ENCODE peak calls at places on chromosomes 12 and 14, in four cellular contexts. F is uterus, H is psoas muscle, G is IMR-90. M is an unnamed sample.

GRCh38 chr12:75048763-75049162 is 160.9 kb downstream of the KCNC2 start:
- DNase-seq in F (no peak), H (no peak), G (no peak), M (no peak)

GRCh38 chr14:91521058-91521721 is 11.1 kb upstream of the PPP4R3A start:
- DNase-seq in F (no peak), H (no peak), G (no peak), M (no peak)

GRCh38 chr12:117002040-117002832 is 91.5 kb downstream of the FBXW8 start:
- DNase-seq in F (no peak), H (no peak), G (peak; percentile 56), M (no peak)

GRCh38 chr14:63147018-63147417 is 57.2 kb upstream of the RHOJ start:
- DNase-seq in F (no peak), H (no peak), G (no peak), M (no peak)

GRCh38 chr12:46744256-46744655 is 81.5 kb downstream of the SLC38A4 start:
- DNase-seq in F (no peak), H (no peak), G (no peak), M (no peak)

GRCh38 chr12:75622492-75622891 is 111.1 kb upstream of the KRR1 start:
- DNase-seq in F (no peak), H (no peak), G (no peak), M (no peak)

GRCh38 chr12:111605931-111606625 is 7.0 kb upstream of the ATXN2 start:
- DNase-seq in F (no peak), H (no peak), G (no peak), M (no peak)

GRCh38 chr12:26938660-26939185 is 453 bp downstream of the FGFR1OP2 start:
- DNase-seq in F (no peak), H (no peak), G (no peak), M (no peak)

GRCh38 chr14:88941414-88941813 is 117.0 kb downstream of the TTC8 start:
- DNase-seq in F (no peak), H (no peak), G (no peak), M (no peak)
- H3K27me3 ChIP-seq in F (no peaks in the 10 kb centered on the region), H (no peaks in the 10 kb centered on the region), G (peaks cover 5% of the 10 kb centered on the region), M (no peaks in the 10 kb centered on the region)

GRCh38 chr14:22493143-22493542 is 95.9 kb downstream of the DAD1 start:
- DNase-seq in F (no peak), H (no peak), G (no peak), M (no peak)

GRCh38 chr14:22492601-22493000 is 96.4 kb downstream of the DAD1 start:
- DNase-seq in F (no peak), H (no peak), G (no peak), M (no peak)

GRCh38 chr14:22497144-22497423 is 91.9 kb downstream of the DAD1 start:
- DNase-seq in F (no peak), H (no peak), G (no peak), M (no peak)

GRCh38 chr14:22493753-22494152 is 95.3 kb downstream of the DAD1 start:
- DNase-seq in F (no peak), H (no peak), G (no peak), M (no peak)

DNA sequence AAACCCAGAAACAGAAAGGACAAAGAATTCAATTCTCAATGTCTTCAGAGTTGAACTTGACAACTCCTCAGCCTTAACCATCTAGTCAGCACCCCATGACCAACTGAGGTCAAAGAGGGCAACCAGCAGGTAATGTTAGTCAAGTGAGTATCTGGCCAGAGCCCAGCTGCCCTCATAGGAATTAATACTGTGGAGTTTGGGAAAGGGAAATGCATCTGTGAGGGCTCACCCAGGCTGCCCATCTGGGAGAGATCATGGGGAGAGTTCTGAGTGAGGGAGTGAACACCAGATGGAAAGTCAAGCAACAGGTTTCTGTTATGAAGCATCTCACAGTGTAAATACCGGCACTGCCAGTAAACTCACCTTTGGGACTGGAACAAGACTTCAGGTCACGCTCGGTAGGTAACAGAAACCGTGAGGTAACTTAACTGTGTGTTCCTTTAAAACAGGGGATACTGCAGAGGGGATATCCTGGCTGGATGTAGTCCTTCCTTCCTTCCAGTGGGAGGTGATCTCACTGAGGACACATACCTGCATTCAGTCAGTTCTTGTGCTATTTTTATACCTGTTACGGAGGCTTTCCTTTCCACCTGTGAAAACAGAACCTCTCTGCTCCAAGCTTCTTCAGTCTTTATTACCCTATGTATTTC is 94.4 kb downstream of the DAD1 start:
- DNase-seq in F (no peak), H (no peak), G (no peak), M (no peak)
- H3K4me1 ChIP-seq in F (no peaks in the 10 kb centered on the region), H (no peaks in the 10 kb centered on the region), G (no peaks in the 10 kb centered on the region), M (no peaks in the 10 kb centered on the region)

GRCh38 chr12:8577879-8578278 is 34.8 kb downstream of the AICDA start:
- DNase-seq in F (no peak), H (no peak), G (no peak), M (no peak)
- H3K36me3 ChIP-seq in F (no peaks in the 10 kb centered on the region), H (no peaks in the 10 kb centered on the region), G (no peaks in the 10 kb centered on the region), M (no peaks in the 10 kb centered on the region)

GRCh38 chr14:49478784-49479183 is 107.4 kb downstream of the RPS29 start:
- DNase-seq in F (no peak), H (no peak), G (no peak), M (no peak)
- H3K27me3 ChIP-seq in F (no peaks in the 10 kb centered on the region), H (no peaks in the 10 kb centered on the region), G (no peaks in the 10 kb centered on the region), M (no peaks in the 10 kb centered on the region)

GRCh38 chr12:109721276-109721675 is 7.7 kb downstream of the FAM222A start:
- DNase-seq in F (no peak), H (no peak), G (no peak), M (no peak)

GRCh38 chr12:109719123-109720022 is 5.7 kb downstream of the FAM222A start:
- DNase-seq in F (no peak), H (no peak), G (peak; percentile 5), M (no peak)

GRCh38 chr12:109720152-109720855 is 6.7 kb downstream of the FAM222A start:
- DNase-seq in F (no peak), H (peak; percentile 77), G (no peak), M (no peak)

GRCh38 chr12:109722022-109722752 is 8.6 kb downstream of the FAM222A start:
- DNase-seq in F (no peak), H (no peak), G (no peak), M (no peak)

DNA sequence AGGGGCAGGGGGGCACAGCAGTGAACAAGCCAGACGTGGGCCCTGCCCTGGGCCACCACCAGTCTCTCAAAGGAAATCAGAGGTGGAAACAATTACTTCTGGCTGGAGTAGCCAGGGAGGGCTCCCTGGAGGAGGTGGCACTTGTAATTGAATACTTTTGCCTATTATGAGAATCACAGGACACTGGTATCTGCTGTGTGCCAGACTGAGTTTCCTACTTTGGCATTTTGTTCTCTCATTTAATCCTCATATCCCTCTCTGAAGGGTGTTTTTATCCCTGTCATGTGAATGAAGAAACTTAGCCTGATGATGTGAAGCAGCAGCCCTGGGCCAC is 7.2 kb downstream of the FAM222A start:
- DNase-seq in F (no peak), H (no peak), G (no peak), M (no peak)
- H3K4me1 ChIP-seq in F (no peaks in the 10 kb centered on the region), H (peaks cover 66% of the 10 kb centered on the region), G (peaks cover 2% of the 10 kb centered on the region), M (peaks cover 25% of the 10 kb centered on the region)

GRCh38 chr12:48828841-48829575 is 10.7 kb downstream of the CACNB3 start:
- DNase-seq in F (no peak), H (no peak), G (no peak), M (no peak)

GRCh38 chr12:48827513-48828096 is 9.3 kb downstream of the CACNB3 start:
- DNase-seq in F (no peak), H (no peak), G (no peak), M (no peak)

GRCh38 chr12:48828293-48828692 is 10.0 kb downstream of the CACNB3 start:
- DNase-seq in F (no peak), H (no peak), G (no peak), M (no peak)

GRCh38 chr12:48831257-48831656 is 13.0 kb downstream of the CACNB3 start:
- DNase-seq in F (no peak), H (no peak), G (no peak), M (no peak)

DNA sequence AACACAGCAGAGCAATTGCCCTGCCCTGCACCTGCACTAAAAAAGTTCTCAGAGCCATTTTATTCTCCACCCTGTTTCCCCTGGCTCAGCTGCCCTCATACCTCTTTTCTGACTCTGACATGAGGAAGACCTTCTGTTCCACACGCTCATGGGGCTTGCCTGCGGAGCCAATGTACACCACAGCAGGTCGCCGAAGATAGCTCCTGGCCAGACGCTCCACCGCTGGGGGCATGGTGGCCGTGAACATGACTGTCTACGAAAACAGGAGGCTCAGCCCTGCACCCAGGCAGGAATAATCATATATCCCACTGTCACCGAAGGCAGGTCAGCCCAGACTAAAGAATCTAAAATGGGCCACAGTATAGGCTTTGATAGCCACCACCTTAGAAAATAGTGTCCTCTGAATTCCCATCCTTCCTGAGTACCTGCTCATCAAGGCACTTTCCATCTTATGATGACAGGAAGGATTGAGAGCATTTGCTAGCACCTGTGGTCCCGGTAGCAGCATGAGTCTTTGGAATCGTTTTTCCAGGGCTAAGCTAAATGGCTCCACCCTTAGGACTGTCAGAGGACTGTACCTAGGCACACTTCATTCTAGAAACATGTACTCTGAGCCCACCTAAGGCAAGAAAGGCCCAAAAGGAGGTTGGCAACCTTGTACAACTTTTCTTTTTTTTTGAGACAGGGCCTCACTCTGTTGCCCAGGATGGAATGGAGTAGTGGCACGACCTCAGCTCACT is 14.2 kb downstream of the CACNB3 start:
- DNase-seq in F (no peak), H (no peak), G (no peak), M (no peak)
- H3K36me3 ChIP-seq in F (no peaks in the 10 kb centered on the region), H (peaks cover 98% of the 10 kb centered on the region), G (peaks cover 87% of the 10 kb centered on the region), M (peaks cover 100% of the 10 kb centered on the region)

DNA sequence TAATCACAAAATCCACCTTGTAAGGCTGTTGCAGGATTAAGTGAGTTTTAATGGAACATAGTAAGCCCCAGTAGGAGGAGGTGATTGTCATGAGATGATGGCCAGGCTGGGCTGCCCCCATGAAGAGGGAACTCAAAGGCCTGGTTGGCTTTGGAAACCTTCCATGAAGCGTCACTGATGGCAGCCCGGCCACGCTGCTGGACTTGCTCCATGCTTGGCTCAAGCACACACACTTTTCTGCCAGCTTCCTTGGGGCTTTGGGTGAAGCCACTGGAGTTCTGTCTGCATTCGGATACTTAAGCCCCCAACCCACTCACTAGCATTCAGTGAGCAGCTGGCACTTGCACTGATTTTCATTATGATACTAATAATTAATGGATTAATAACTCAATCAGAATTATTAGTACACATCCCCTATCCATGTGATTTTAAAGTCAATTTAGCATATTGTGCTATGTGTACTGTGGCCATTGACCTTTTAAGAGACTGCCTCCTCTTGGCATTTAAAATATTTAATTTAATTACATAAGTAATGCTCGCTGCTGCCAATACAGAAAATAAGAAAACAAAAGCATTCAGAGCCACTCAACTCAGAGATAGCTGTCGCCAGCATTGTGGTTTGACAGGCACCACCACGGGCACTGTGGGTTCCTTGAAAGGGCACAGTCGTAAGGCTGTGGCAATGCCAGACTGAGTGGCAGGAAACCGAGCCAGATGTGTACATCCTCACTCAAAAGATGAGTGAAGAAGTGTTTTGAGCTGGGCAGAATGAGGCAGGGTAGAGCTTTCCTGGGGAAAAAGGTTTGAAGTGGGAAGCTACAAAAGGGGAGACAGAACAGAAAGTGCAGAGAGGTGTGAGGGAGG is 15.9 kb downstream of the KRT85 start:
- DNase-seq in F (no peak), H (no peak), G (no peak), M (no peak)
- H3K27me3 ChIP-seq in F (no peaks in the 10 kb centered on the region), H (peaks cover 4% of the 10 kb centered on the region), G (peaks cover 60% of the 10 kb centered on the region), M (peaks cover 10% of the 10 kb centered on the region)

M was measured in lower lobe of right lung.